ENCODE peak calls at places on chromosomes 1 and 21, in five cellular contexts. One of them, this sample, is unnamed.

GRCh38 chr1:19033926-19034680 is 77.6 kb upstream of the IFFO2 start:
- DNase-seq in right lobe of liver: no peak
- DNase-seq in cardiac muscle cell: no peak
- DNase-seq in A549: no peak
- DNase-seq in GM23338: no peak
- DNase-seq in this sample: no peak

GRCh38 chr1:192516776-192517297 is 58.7 kb upstream of the RGS1 start:
- DNase-seq in GM23338: no peak
- DNase-seq in right lobe of liver: no peak
- DNase-seq in cardiac muscle cell: no peak
- DNase-seq in A549: no peak
- DNase-seq in this sample: peak; percentile 77

GRCh38 chr21:34846214-34846575 is 177.4 kb downstream of the CLIC6 start:
- DNase-seq in A549: no peak
- DNase-seq in right lobe of liver: no peak
- DNase-seq in GM23338: no peak
- DNase-seq in cardiac muscle cell: no peak
- DNase-seq in this sample: no peak

GRCh38 chr1:40421694-40422384 is 28.4 kb upstream of the ZFP69B start:
- DNase-seq in A549: no peak
- DNase-seq in cardiac muscle cell: no peak
- DNase-seq in GM23338: no peak
- DNase-seq in right lobe of liver: peak; percentile 93
- DNase-seq in this sample: no peak

GRCh38 chr1:167821356-167821685 is 92.6 kb downstream of the ADCY10 start:
- DNase-seq in A549: no peak
- DNase-seq in cardiac muscle cell: no peak
- DNase-seq in GM23338: no peak
- DNase-seq in right lobe of liver: no peak
- DNase-seq in this sample: no peak

GRCh38 chr1:233975486-233975885 is 71.0 kb downstream of the SLC35F3 start:
- DNase-seq in right lobe of liver: no peak
- DNase-seq in cardiac muscle cell: no peak
- DNase-seq in GM23338: no peak
- DNase-seq in A549: no peak
- DNase-seq in this sample: no peak

GRCh38 chr1:162074548-162074947 is 5.1 kb downstream of the NOS1AP start:
- DNase-seq in GM23338: peak; percentile 33
- DNase-seq in right lobe of liver: no peak
- DNase-seq in A549: no peak
- DNase-seq in cardiac muscle cell: no peak
- DNase-seq in this sample: no peak

GRCh38 chr1:223765036-223765718 is 52.8 kb downstream of the CAPN2 start:
- DNase-seq in cardiac muscle cell: no peak
- DNase-seq in GM23338: no peak
- DNase-seq in right lobe of liver: no peak
- DNase-seq in A549: no peak
- DNase-seq in this sample: no peak

GRCh38 chr21:38766987-38767722 is 38.6 kb upstream of the ETS2 start:
- DNase-seq in cardiac muscle cell: no peak
- DNase-seq in right lobe of liver: no peak
- DNase-seq in GM23338: no peak
- DNase-seq in A549: no peak
- DNase-seq in this sample: peak; percentile 81

GRCh38 chr1:168335500-168335899 is 54.8 kb downstream of the TBX19 start:
- DNase-seq in cardiac muscle cell: no peak
- DNase-seq in A549: no peak
- DNase-seq in GM23338: no peak
- DNase-seq in right lobe of liver: no peak
- DNase-seq in this sample: no peak

GRCh38 chr1:40848530-40849189 is 13.5 kb downstream of the CITED4 start:
- DNase-seq in GM23338: peak; percentile 90
- DNase-seq in right lobe of liver: peak; percentile 79
- DNase-seq in cardiac muscle cell: peak; percentile 80
- DNase-seq in A549: peak; percentile 74
- DNase-seq in this sample: peak; percentile 15

GRCh38 chr1:85428471-85429077 is 36.4 kb downstream of the DDAH1 start:
- DNase-seq in right lobe of liver: no peak
- DNase-seq in GM23338: no peak
- DNase-seq in cardiac muscle cell: no peak
- DNase-seq in A549: no peak
- DNase-seq in this sample: no peak

GRCh38 chr21:36550761-36551160 is 70.8 kb upstream of the CLDN14 start:
- DNase-seq in right lobe of liver: no peak
- DNase-seq in A549: no peak
- DNase-seq in GM23338: no peak
- DNase-seq in cardiac muscle cell: no peak
- DNase-seq in this sample: no peak

GRCh38 chr1:2650967-2651645 is 18.3 kb upstream of the MMEL1 start:
- DNase-seq in right lobe of liver: peak; percentile 13
- DNase-seq in cardiac muscle cell: no peak
- DNase-seq in A549: no peak
- DNase-seq in GM23338: no peak
- DNase-seq in this sample: no peak

GRCh38 chr1:176118985-176119384 is 88.1 kb downstream of the COP1 start:
- DNase-seq in right lobe of liver: no peak
- DNase-seq in cardiac muscle cell: no peak
- DNase-seq in A549: no peak
- DNase-seq in GM23338: no peak
- DNase-seq in this sample: no peak

GRCh38 chr1:215824245-215824644 is 257.1 kb downstream of the KCTD3 start:
- DNase-seq in cardiac muscle cell: peak; percentile 1
- DNase-seq in A549: no peak
- DNase-seq in right lobe of liver: no peak
- DNase-seq in GM23338: peak; percentile 79
- DNase-seq in this sample: no peak

GRCh38 chr1:161792740-161793139 is 26.6 kb downstream of the ATF6 start:
- DNase-seq in GM23338: peak; percentile 74
- DNase-seq in cardiac muscle cell: peak; percentile 66
- DNase-seq in right lobe of liver: no peak
- DNase-seq in A549: peak; percentile 74
- DNase-seq in this sample: no peak

GRCh38 chr1:229370601-229371021 is 27.8 kb upstream of the CCSAP start:
- DNase-seq in cardiac muscle cell: peak; percentile 2
- DNase-seq in GM23338: no peak
- DNase-seq in right lobe of liver: no peak
- DNase-seq in A549: no peak
- DNase-seq in this sample: no peak

GRCh38 chr1:96741335-96741734 is 19.8 kb downstream of the PTBP2 start:
- DNase-seq in cardiac muscle cell: peak; percentile 10
- DNase-seq in A549: no peak
- DNase-seq in right lobe of liver: no peak
- DNase-seq in GM23338: no peak
- DNase-seq in this sample: no peak

GRCh38 chr1:26336477-26337205 is 17.3 kb downstream of the CRYBG2 start:
- DNase-seq in A549: peak; percentile 72
- DNase-seq in GM23338: peak; percentile 92
- DNase-seq in cardiac muscle cell: peak; percentile 76
- DNase-seq in right lobe of liver: peak; percentile 92
- DNase-seq in this sample: peak; percentile 89

GRCh38 chr1:2258996-2259395 is 30.9 kb downstream of the SKI start:
- DNase-seq in cardiac muscle cell: no peak
- DNase-seq in A549: no peak
- DNase-seq in right lobe of liver: no peak
- DNase-seq in GM23338: no peak
- DNase-seq in this sample: peak; percentile 88

GRCh38 chr1:43590389-43590788 is 59.6 kb upstream of the KDM4A start:
- DNase-seq in A549: no peak
- DNase-seq in cardiac muscle cell: no peak
- DNase-seq in GM23338: peak; percentile 77
- DNase-seq in right lobe of liver: no peak
- DNase-seq in this sample: no peak

GRCh38 chr1:201517631-201518030 is 10.7 kb upstream of the CSRP1 start:
- DNase-seq in cardiac muscle cell: no peak
- DNase-seq in right lobe of liver: no peak
- DNase-seq in GM23338: no peak
- DNase-seq in A549: no peak
- DNase-seq in this sample: no peak

GRCh38 chr1:43991476-43992231 is at the start of gene CCDC24:
- DNase-seq in GM23338: peak; percentile 85
- DNase-seq in right lobe of liver: peak; percentile 93
- DNase-seq in cardiac muscle cell: peak; percentile 86
- DNase-seq in A549: peak; percentile 83
- DNase-seq in this sample: peak; percentile 81

GRCh38 chr21:35384375-35384774 is 335.3 kb upstream of the RUNX1 start:
- DNase-seq in cardiac muscle cell: no peak
- DNase-seq in right lobe of liver: no peak
- DNase-seq in GM23338: no peak
- DNase-seq in A549: no peak
- DNase-seq in this sample: no peak

GRCh38 chr1:15233689-15234088 is 13.3 kb upstream of the FHAD1 start:
- DNase-seq in right lobe of liver: no peak
- DNase-seq in GM23338: no peak
- DNase-seq in cardiac muscle cell: no peak
- DNase-seq in A549: no peak
- DNase-seq in this sample: no peak

GRCh38 chr1:211543003-211543402 is 36.0 kb downstream of the SLC30A1 start:
- DNase-seq in right lobe of liver: no peak
- DNase-seq in A549: no peak
- DNase-seq in GM23338: no peak
- DNase-seq in cardiac muscle cell: no peak
- DNase-seq in this sample: no peak

GRCh38 chr1:22031214-22031962 is 21.1 kb upstream of the CDC42 start:
- DNase-seq in cardiac muscle cell: peak; percentile 80
- DNase-seq in GM23338: no peak
- DNase-seq in A549: no peak
- DNase-seq in right lobe of liver: no peak
- DNase-seq in this sample: peak; percentile 32

DNA sequence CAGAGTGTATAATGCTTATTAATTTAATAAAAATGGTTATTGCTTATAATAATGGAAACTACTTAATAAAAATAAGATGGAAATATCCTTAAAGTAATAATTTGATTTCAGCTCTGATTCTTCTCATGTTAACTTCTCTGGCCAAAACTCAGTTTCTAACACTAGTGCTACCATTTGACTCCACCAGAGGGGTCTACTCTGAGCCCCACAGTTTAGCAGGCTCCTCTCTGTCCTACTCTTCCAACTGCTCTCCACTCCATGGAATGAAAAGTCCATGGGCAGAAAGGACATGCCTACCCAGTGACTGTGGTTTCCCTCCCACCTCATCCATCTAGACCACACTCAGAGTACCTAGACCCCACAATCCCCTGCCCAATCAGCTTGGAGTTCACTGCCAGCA is 489.1 kb upstream of the CAMK1G start:
- DNase-seq in GM23338: peak; percentile 54
- DNase-seq in cardiac muscle cell: no peak
- DNase-seq in A549: no peak
- DNase-seq in right lobe of liver: no peak
- DNase-seq in this sample: no peak
- TF ChIP-seq CTCF in GM23338: peak; percentile 59
- TF ChIP-seq CTCF in cardiac muscle cell: no peak
- TF ChIP-seq CTCF in A549: no peak
- TF ChIP-seq CTCF in right lobe of liver: no peak
- TF ChIP-seq CTCF in this sample: no peak

DNA sequence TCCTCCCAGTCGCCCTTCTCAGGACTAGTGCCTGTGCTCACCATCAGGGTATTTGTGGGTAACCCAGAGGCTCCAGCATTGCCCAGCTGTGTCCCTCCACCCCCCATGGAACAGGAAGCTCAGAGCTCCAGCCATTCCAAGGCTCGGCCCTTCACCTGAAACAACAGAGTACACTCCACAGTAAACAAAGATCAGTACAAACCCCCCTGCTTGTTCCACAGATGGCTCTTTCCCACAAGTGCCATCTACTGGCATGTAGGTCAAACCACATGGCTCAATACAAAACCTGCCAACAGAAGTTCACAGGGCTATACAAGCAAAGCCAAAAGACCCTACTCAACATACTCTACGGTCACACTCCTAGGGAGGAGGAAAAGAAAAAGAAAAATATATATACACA is 258.7 kb downstream of the AGBL4 start:
- DNase-seq in GM23338: peak; percentile 1
- DNase-seq in A549: no peak
- DNase-seq in right lobe of liver: no peak
- DNase-seq in cardiac muscle cell: no peak
- DNase-seq in this sample: no peak
- TF ChIP-seq CTCF in GM23338: peak; percentile 22
- TF ChIP-seq CTCF in A549: no peak
- TF ChIP-seq CTCF in right lobe of liver: peak; percentile 28
- TF ChIP-seq CTCF in cardiac muscle cell: no peak
- TF ChIP-seq CTCF in this sample: no peak

DNA sequence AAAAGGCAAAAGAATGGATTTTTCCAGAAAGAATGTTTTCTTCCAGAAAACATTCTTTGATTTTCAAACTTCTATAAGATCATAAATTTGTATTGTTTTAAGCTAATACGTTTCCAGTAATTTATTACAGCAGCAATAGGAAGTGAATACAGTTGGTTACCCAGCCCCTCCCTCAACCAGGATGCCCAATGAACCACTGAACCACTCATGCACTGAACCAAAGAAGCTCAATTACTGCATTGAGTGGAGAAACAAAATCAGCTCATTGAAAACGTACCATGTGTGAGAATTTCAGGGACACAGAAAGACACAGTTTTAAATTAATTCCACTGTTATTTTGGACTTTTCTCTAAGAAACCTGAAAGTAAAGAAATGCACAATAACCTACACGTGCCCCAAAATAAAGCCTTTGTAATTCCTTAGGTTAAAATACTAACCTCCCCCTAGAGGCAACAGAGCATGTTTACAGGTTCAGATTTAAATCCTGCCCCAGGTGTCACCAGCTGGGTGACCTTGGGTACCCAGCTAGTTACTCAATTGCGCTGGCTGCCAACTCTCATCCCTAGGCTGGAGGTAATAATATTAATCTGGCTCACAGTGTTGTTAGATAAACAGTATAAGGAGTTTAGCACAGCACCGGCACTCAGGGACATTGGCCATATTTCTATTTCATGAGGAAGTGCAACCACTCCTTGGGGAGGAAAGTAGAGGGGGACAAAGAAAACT is 111.7 kb downstream of the NMNAT2 start:
- DNase-seq in right lobe of liver: no peak
- DNase-seq in GM23338: peak; percentile 82
- DNase-seq in cardiac muscle cell: peak; percentile 30
- DNase-seq in A549: peak; percentile 29
- DNase-seq in this sample: no peak
- TF ChIP-seq CTCF in right lobe of liver: peak; percentile 43
- TF ChIP-seq CTCF in GM23338: peak; percentile 46
- TF ChIP-seq CTCF in cardiac muscle cell: peak; percentile 32
- TF ChIP-seq CTCF in A549: peak; percentile 32
- TF ChIP-seq CTCF in this sample: peak; percentile 60

GRCh38 chr1:212746546-212746945 is 45.0 kb downstream of the NSL1 start:
- DNase-seq in GM23338: no peak
- DNase-seq in right lobe of liver: no peak
- DNase-seq in A549: no peak
- DNase-seq in cardiac muscle cell: no peak
- DNase-seq in this sample: no peak

GRCh38 chr1:212752934-212753497 is 38.6 kb downstream of the NSL1 start:
- DNase-seq in cardiac muscle cell: no peak
- DNase-seq in right lobe of liver: no peak
- DNase-seq in A549: no peak
- DNase-seq in GM23338: no peak
- DNase-seq in this sample: no peak

GRCh38 chr1:212753766-212754165 is 37.8 kb downstream of the NSL1 start:
- DNase-seq in right lobe of liver: no peak
- DNase-seq in A549: no peak
- DNase-seq in cardiac muscle cell: no peak
- DNase-seq in GM23338: peak; percentile 25
- DNase-seq in this sample: no peak

GRCh38 chr1:212752256-212752933 is 39.2 kb downstream of the NSL1 start:
- DNase-seq in right lobe of liver: no peak
- DNase-seq in cardiac muscle cell: no peak
- DNase-seq in A549: no peak
- DNase-seq in GM23338: no peak
- DNase-seq in this sample: no peak

GRCh38 chr1:212749924-212750535 is 41.5 kb downstream of the NSL1 start:
- DNase-seq in cardiac muscle cell: peak; percentile 70
- DNase-seq in right lobe of liver: no peak
- DNase-seq in GM23338: peak; percentile 89
- DNase-seq in A549: peak; percentile 77
- DNase-seq in this sample: no peak
- TF ChIP-seq CTCF in cardiac muscle cell: peak; percentile 79
- TF ChIP-seq CTCF in right lobe of liver: peak; percentile 83
- TF ChIP-seq CTCF in GM23338: peak; percentile 79
- TF ChIP-seq CTCF in A549: peak; percentile 85
- TF ChIP-seq CTCF in this sample: peak; percentile 70

This sample was measured in activated CD8-positive, alpha-beta T cell treated with anti-CD3 and anti-CD28 coated beads for 36 hours.